ENCODE peak calls at places on chromosomes 2 and 18, in eight cellular contexts. One of them, this sample, is unnamed.
A peak's percentile ranks its signal among the peaks of the same experiment; 100 is the strongest.

GRCh38 chr2:170713280-170714155 is 1.6 kb upstream of the SP5 start:
- DNase-seq in cardiac muscle cell: peak; percentile 23
- DNase-seq in esophagus squamous epithelium: no peak
- DNase-seq in naive thymus-derived CD4-positive, alpha-beta T cell: no peak
- DNase-seq in GM23248: no peak
- DNase-seq in K562: no peak
- DNase-seq in transverse colon: peak; percentile 11
- DNase-seq in Peyer's patch: no peak
- DNase-seq in this sample: no peak

GRCh38 chr2:18991177-18992168 is 366.9 kb downstream of the OSR1 start:
- DNase-seq in cardiac muscle cell: no peak
- DNase-seq in esophagus squamous epithelium: no peak
- DNase-seq in naive thymus-derived CD4-positive, alpha-beta T cell: no peak
- DNase-seq in transverse colon: peak; percentile 31
- DNase-seq in GM23248: peak; percentile 82
- DNase-seq in Peyer's patch: peak; percentile 49
- DNase-seq in K562: no peak
- DNase-seq in this sample: no peak

GRCh38 chr2:236369606-236370005 is 105.4 kb upstream of the ASB18 start:
- DNase-seq in K562: no peak
- DNase-seq in Peyer's patch: no peak
- DNase-seq in GM23248: no peak
- DNase-seq in cardiac muscle cell: no peak
- DNase-seq in naive thymus-derived CD4-positive, alpha-beta T cell: no peak
- DNase-seq in esophagus squamous epithelium: no peak
- DNase-seq in transverse colon: no peak
- DNase-seq in this sample: no peak

GRCh38 chr18:44238449-44238848 is 442.2 kb upstream of the SETBP1 start:
- DNase-seq in esophagus squamous epithelium: no peak
- DNase-seq in K562: no peak
- DNase-seq in GM23248: no peak
- DNase-seq in cardiac muscle cell: no peak
- DNase-seq in Peyer's patch: no peak
- DNase-seq in transverse colon: no peak
- DNase-seq in naive thymus-derived CD4-positive, alpha-beta T cell: no peak
- DNase-seq in this sample: no peak

GRCh38 chr2:174263989-174264388 is 15.7 kb upstream of the OLA1 start:
- DNase-seq in esophagus squamous epithelium: no peak
- DNase-seq in GM23248: peak; percentile 80
- DNase-seq in Peyer's patch: no peak
- DNase-seq in K562: no peak
- DNase-seq in cardiac muscle cell: no peak
- DNase-seq in naive thymus-derived CD4-positive, alpha-beta T cell: no peak
- DNase-seq in transverse colon: no peak
- DNase-seq in this sample: no peak

GRCh38 chr2:180050246-180050645 is 43.1 kb upstream of the CWC22 start:
- DNase-seq in naive thymus-derived CD4-positive, alpha-beta T cell: no peak
- DNase-seq in K562: no peak
- DNase-seq in GM23248: peak; percentile 46
- DNase-seq in transverse colon: no peak
- DNase-seq in esophagus squamous epithelium: no peak
- DNase-seq in cardiac muscle cell: no peak
- DNase-seq in Peyer's patch: no peak
- DNase-seq in this sample: no peak

GRCh38 chr18:12334280-12335262 is 26.5 kb downstream of the TUBB6 start:
- DNase-seq in GM23248: no peak
- DNase-seq in naive thymus-derived CD4-positive, alpha-beta T cell: no peak
- DNase-seq in K562: no peak
- DNase-seq in Peyer's patch: no peak
- DNase-seq in transverse colon: no peak
- DNase-seq in esophagus squamous epithelium: no peak
- DNase-seq in cardiac muscle cell: peak; percentile 29
- DNase-seq in this sample: no peak

GRCh38 chr2:112175333-112175732 is 37.1 kb downstream of the FBLN7 start:
- DNase-seq in naive thymus-derived CD4-positive, alpha-beta T cell: no peak
- DNase-seq in K562: no peak
- DNase-seq in Peyer's patch: no peak
- DNase-seq in esophagus squamous epithelium: no peak
- DNase-seq in GM23248: no peak
- DNase-seq in transverse colon: no peak
- DNase-seq in cardiac muscle cell: no peak
- DNase-seq in this sample: no peak

GRCh38 chr2:55109219-55109891 is 59.1 kb upstream of the RTN4 start:
- DNase-seq in K562: no peak
- DNase-seq in cardiac muscle cell: no peak
- DNase-seq in Peyer's patch: no peak
- DNase-seq in naive thymus-derived CD4-positive, alpha-beta T cell: no peak
- DNase-seq in transverse colon: peak; percentile 22
- DNase-seq in esophagus squamous epithelium: no peak
- DNase-seq in GM23248: peak; percentile 59
- DNase-seq in this sample: no peak

GRCh38 chr18:75226301-75226955 is 15.8 kb downstream of the TSHZ1 start:
- DNase-seq in transverse colon: no peak
- DNase-seq in cardiac muscle cell: peak; percentile 23
- DNase-seq in GM23248: peak; percentile 40
- DNase-seq in Peyer's patch: peak; percentile 52
- DNase-seq in esophagus squamous epithelium: no peak
- DNase-seq in naive thymus-derived CD4-positive, alpha-beta T cell: no peak
- DNase-seq in K562: peak; percentile 25
- DNase-seq in this sample: no peak

GRCh38 chr18:67778016-67778415 is 261.5 kb upstream of the DSEL start:
- DNase-seq in Peyer's patch: no peak
- DNase-seq in K562: no peak
- DNase-seq in transverse colon: no peak
- DNase-seq in cardiac muscle cell: no peak
- DNase-seq in GM23248: no peak
- DNase-seq in esophagus squamous epithelium: no peak
- DNase-seq in naive thymus-derived CD4-positive, alpha-beta T cell: no peak
- DNase-seq in this sample: no peak

GRCh38 chr2:218984239-218985020 is 554 bp downstream of the FEV start:
- DNase-seq in GM23248: peak; percentile 30
- DNase-seq in esophagus squamous epithelium: no peak
- DNase-seq in Peyer's patch: no peak
- DNase-seq in K562: no peak
- DNase-seq in transverse colon: no peak
- DNase-seq in cardiac muscle cell: no peak
- DNase-seq in naive thymus-derived CD4-positive, alpha-beta T cell: no peak
- DNase-seq in this sample: no peak

GRCh38 chr18:6785001-6785400 is 55.5 kb downstream of the ARHGAP28 start:
- DNase-seq in cardiac muscle cell: no peak
- DNase-seq in K562: no peak
- DNase-seq in Peyer's patch: no peak
- DNase-seq in naive thymus-derived CD4-positive, alpha-beta T cell: no peak
- DNase-seq in transverse colon: no peak
- DNase-seq in GM23248: no peak
- DNase-seq in esophagus squamous epithelium: no peak
- DNase-seq in this sample: no peak

GRCh38 chr2:205586626-205587025 is 95.7 kb upstream of the NRP2 start:
- DNase-seq in K562: no peak
- DNase-seq in cardiac muscle cell: no peak
- DNase-seq in Peyer's patch: no peak
- DNase-seq in naive thymus-derived CD4-positive, alpha-beta T cell: no peak
- DNase-seq in esophagus squamous epithelium: no peak
- DNase-seq in transverse colon: no peak
- DNase-seq in GM23248: no peak
- DNase-seq in this sample: no peak

GRCh38 chr2:232817756-232818155 is 41.4 kb upstream of the KCNJ13 start:
- DNase-seq in naive thymus-derived CD4-positive, alpha-beta T cell: no peak
- DNase-seq in K562: no peak
- DNase-seq in transverse colon: no peak
- DNase-seq in cardiac muscle cell: no peak
- DNase-seq in Peyer's patch: no peak
- DNase-seq in esophagus squamous epithelium: no peak
- DNase-seq in GM23248: no peak
- DNase-seq in this sample: no peak

GRCh38 chr2:15927546-15928218 is 12.7 kb upstream of the MYCN start:
- DNase-seq in Peyer's patch: no peak
- DNase-seq in transverse colon: no peak
- DNase-seq in GM23248: no peak
- DNase-seq in esophagus squamous epithelium: no peak
- DNase-seq in cardiac muscle cell: no peak
- DNase-seq in K562: no peak
- DNase-seq in naive thymus-derived CD4-positive, alpha-beta T cell: no peak
- DNase-seq in this sample: no peak

GRCh38 chr2:15930589-15931513 is 9.5 kb upstream of the MYCN start:
- DNase-seq in esophagus squamous epithelium: no peak
- DNase-seq in Peyer's patch: no peak
- DNase-seq in GM23248: no peak
- DNase-seq in K562: no peak
- DNase-seq in transverse colon: no peak
- DNase-seq in naive thymus-derived CD4-positive, alpha-beta T cell: no peak
- DNase-seq in cardiac muscle cell: no peak
- DNase-seq in this sample: no peak

GRCh38 chr2:15931514-15931870 is 8.9 kb upstream of the MYCN start:
- DNase-seq in cardiac muscle cell: no peak
- DNase-seq in GM23248: no peak
- DNase-seq in K562: no peak
- DNase-seq in esophagus squamous epithelium: no peak
- DNase-seq in naive thymus-derived CD4-positive, alpha-beta T cell: no peak
- DNase-seq in Peyer's patch: no peak
- DNase-seq in transverse colon: no peak
- DNase-seq in this sample: no peak

GRCh38 chr2:15931950-15932349 is 8.4 kb upstream of the MYCN start:
- DNase-seq in cardiac muscle cell: no peak
- DNase-seq in naive thymus-derived CD4-positive, alpha-beta T cell: no peak
- DNase-seq in transverse colon: no peak
- DNase-seq in GM23248: no peak
- DNase-seq in esophagus squamous epithelium: no peak
- DNase-seq in K562: no peak
- DNase-seq in Peyer's patch: no peak
- DNase-seq in this sample: no peak

GRCh38 chr2:15929861-15930260 is 10.5 kb upstream of the MYCN start:
- DNase-seq in transverse colon: no peak
- DNase-seq in esophagus squamous epithelium: no peak
- DNase-seq in K562: no peak
- DNase-seq in naive thymus-derived CD4-positive, alpha-beta T cell: no peak
- DNase-seq in cardiac muscle cell: no peak
- DNase-seq in Peyer's patch: no peak
- DNase-seq in GM23248: no peak
- DNase-seq in this sample: no peak
- H3K36me3 ChIP-seq in transverse colon: no peaks in the 10 kb centered on the region
- H3K36me3 ChIP-seq in esophagus squamous epithelium: no peaks in the 10 kb centered on the region
- H3K36me3 ChIP-seq in K562: no peaks in the 10 kb centered on the region
- H3K36me3 ChIP-seq in naive thymus-derived CD4-positive, alpha-beta T cell: no peaks in the 10 kb centered on the region
- H3K36me3 ChIP-seq in cardiac muscle cell: no peaks in the 10 kb centered on the region
- H3K36me3 ChIP-seq in Peyer's patch: no peaks in the 10 kb centered on the region
- H3K36me3 ChIP-seq in GM23248: no peaks in the 10 kb centered on the region
- H3K36me3 ChIP-seq in this sample: no peaks in the 10 kb centered on the region

GRCh38 chr2:172084484-172084733 is 898 bp upstream of the DLX1 start:
- DNase-seq in GM23248: no peak
- DNase-seq in transverse colon: no peak
- DNase-seq in esophagus squamous epithelium: no peak
- DNase-seq in naive thymus-derived CD4-positive, alpha-beta T cell: no peak
- DNase-seq in cardiac muscle cell: no peak
- DNase-seq in K562: no peak
- DNase-seq in Peyer's patch: no peak
- DNase-seq in this sample: no peak
- H3K4me3 ChIP-seq in GM23248: peak overlapping the region; percentile 81
- H3K4me3 ChIP-seq in transverse colon: no peak overlapping the region
- H3K4me3 ChIP-seq in esophagus squamous epithelium: no peak overlapping the region
- H3K4me3 ChIP-seq in naive thymus-derived CD4-positive, alpha-beta T cell: peak overlapping the region; percentile 15
- H3K4me3 ChIP-seq in cardiac muscle cell: peak overlapping the region; percentile 17
- H3K4me3 ChIP-seq in K562: peak overlapping the region; percentile 65
- H3K4me3 ChIP-seq in Peyer's patch: peak overlapping the region; percentile 42
- H3K4me3 ChIP-seq in this sample: peak overlapping the region; percentile 96

DNA sequence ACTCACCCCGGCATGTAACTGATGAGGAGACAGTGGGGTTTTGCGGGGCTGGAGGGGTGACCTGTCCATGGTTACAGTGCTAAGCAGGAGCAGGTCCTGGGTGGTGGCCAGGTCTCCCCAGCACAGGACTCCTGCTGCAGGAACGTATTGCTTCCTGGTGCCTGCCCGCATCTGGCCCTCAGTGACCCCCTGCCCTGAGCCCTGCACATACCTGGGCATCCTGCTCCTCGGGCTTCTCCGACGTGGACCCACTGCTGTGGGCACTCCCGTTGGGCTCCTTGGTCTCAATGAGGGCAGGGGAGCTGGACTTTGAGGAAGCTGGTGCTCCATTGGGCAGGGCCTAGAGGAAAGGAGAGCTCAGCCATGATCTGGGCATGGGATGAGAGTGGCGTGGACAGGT is 43.5 kb downstream of the CENPO start:
- DNase-seq in Peyer's patch: no peak
- DNase-seq in transverse colon: no peak
- DNase-seq in GM23248: no peak
- DNase-seq in esophagus squamous epithelium: no peak
- DNase-seq in cardiac muscle cell: no peak
- DNase-seq in naive thymus-derived CD4-positive, alpha-beta T cell: no peak
- DNase-seq in K562: no peak
- DNase-seq in this sample: no peak
- H3K36me3 ChIP-seq in Peyer's patch: peaks cover 49% of the 10 kb centered on the region
- H3K36me3 ChIP-seq in transverse colon: no peaks in the 10 kb centered on the region
- H3K36me3 ChIP-seq in GM23248: no peaks in the 10 kb centered on the region
- H3K36me3 ChIP-seq in esophagus squamous epithelium: no peaks in the 10 kb centered on the region
- H3K36me3 ChIP-seq in cardiac muscle cell: no peaks in the 10 kb centered on the region
- H3K36me3 ChIP-seq in naive thymus-derived CD4-positive, alpha-beta T cell: no peaks in the 10 kb centered on the region
- H3K36me3 ChIP-seq in K562: peaks cover 72% of the 10 kb centered on the region
- H3K36me3 ChIP-seq in this sample: no peaks in the 10 kb centered on the region

GRCh38 chr2:138730497-138731030 is 49.6 kb downstream of the NXPH2 start:
- DNase-seq in naive thymus-derived CD4-positive, alpha-beta T cell: no peak
- DNase-seq in K562: no peak
- DNase-seq in Peyer's patch: no peak
- DNase-seq in esophagus squamous epithelium: no peak
- DNase-seq in cardiac muscle cell: no peak
- DNase-seq in transverse colon: no peak
- DNase-seq in GM23248: no peak
- DNase-seq in this sample: no peak

GRCh38 chr2:138724296-138724695 is 55.9 kb downstream of the NXPH2 start:
- DNase-seq in GM23248: no peak
- DNase-seq in transverse colon: no peak
- DNase-seq in esophagus squamous epithelium: no peak
- DNase-seq in K562: no peak
- DNase-seq in naive thymus-derived CD4-positive, alpha-beta T cell: no peak
- DNase-seq in Peyer's patch: no peak
- DNase-seq in cardiac muscle cell: no peak
- DNase-seq in this sample: no peak

GRCh38 chr2:138726681-138727080 is 53.5 kb downstream of the NXPH2 start:
- DNase-seq in cardiac muscle cell: no peak
- DNase-seq in transverse colon: no peak
- DNase-seq in GM23248: no peak
- DNase-seq in K562: no peak
- DNase-seq in esophagus squamous epithelium: no peak
- DNase-seq in Peyer's patch: no peak
- DNase-seq in naive thymus-derived CD4-positive, alpha-beta T cell: no peak
- DNase-seq in this sample: no peak

GRCh38 chr2:138724765-138725459 is 55.3 kb downstream of the NXPH2 start:
- DNase-seq in transverse colon: no peak
- DNase-seq in naive thymus-derived CD4-positive, alpha-beta T cell: no peak
- DNase-seq in cardiac muscle cell: no peak
- DNase-seq in esophagus squamous epithelium: no peak
- DNase-seq in K562: no peak
- DNase-seq in GM23248: no peak
- DNase-seq in Peyer's patch: no peak
- DNase-seq in this sample: no peak

DNA sequence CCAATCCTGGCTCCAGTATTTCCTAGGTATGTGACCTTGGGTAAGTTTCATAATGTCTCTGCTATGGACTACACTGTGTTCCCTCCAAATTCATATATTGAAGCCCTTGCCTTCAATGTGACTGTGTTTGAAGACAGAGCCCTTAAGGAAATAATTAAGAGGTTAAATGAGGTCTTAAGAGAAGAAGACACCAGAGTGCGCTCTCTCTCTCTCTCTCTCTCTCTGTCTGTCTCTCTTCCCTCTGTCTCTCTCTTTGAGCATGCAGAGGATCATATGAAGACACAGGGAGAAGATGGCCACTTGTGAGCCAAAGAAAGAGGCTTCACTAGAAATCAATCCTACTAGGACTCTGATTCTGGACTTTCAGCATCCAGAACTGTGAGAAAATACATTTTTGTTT is 52.2 kb downstream of the NXPH2 start:
- DNase-seq in cardiac muscle cell: no peak
- DNase-seq in naive thymus-derived CD4-positive, alpha-beta T cell: no peak
- DNase-seq in K562: no peak
- DNase-seq in esophagus squamous epithelium: no peak
- DNase-seq in transverse colon: no peak
- DNase-seq in GM23248: no peak
- DNase-seq in Peyer's patch: no peak
- DNase-seq in this sample: no peak
- H3K4me3 ChIP-seq in cardiac muscle cell: no peak overlapping the region
- H3K4me3 ChIP-seq in naive thymus-derived CD4-positive, alpha-beta T cell: no peak overlapping the region
- H3K4me3 ChIP-seq in K562: no peak overlapping the region
- H3K4me3 ChIP-seq in esophagus squamous epithelium: no peak overlapping the region
- H3K4me3 ChIP-seq in transverse colon: no peak overlapping the region
- H3K4me3 ChIP-seq in GM23248: no peak overlapping the region
- H3K4me3 ChIP-seq in Peyer's patch: no peak overlapping the region
- H3K4me3 ChIP-seq in this sample: no peak overlapping the region